ENCODE peak calls at places on chromosomes 11 and 22, in five cellular contexts. H, A, I, B and U are unnamed samples.

GRCh38 chr11:65381721-65382035 is 768 bp downstream of the SLC25A45 start:
- DNase-seq in H (peak), A (no peak), I (no peak), B (no peak), U (no peak)

GRCh38 chr11:111336582-111337256 is 38.4 kb downstream of the POU2AF3 start:
- DNase-seq in H (no peak), A (no peak), I (no peak), B (no peak), U (no peak)

GRCh38 chr11:65301491-65302329 is 13.0 kb upstream of the CDC42EP2 start:
- DNase-seq in H (peak), A (no peak), I (no peak), B (no peak), U (no peak)

GRCh38 chr11:120977470-120977869 is 46.4 kb upstream of the TBCEL start:
- DNase-seq in H (no peak), A (no peak), I (no peak), B (no peak), U (no peak)

GRCh38 chr11:119863811-119864601 is 135.0 kb upstream of the NECTIN1 start:
- DNase-seq in H (no peak), A (no peak), I (no peak), B (no peak), U (no peak)

GRCh38 chr11:35792148-35792845 is 129.7 kb downstream of the TRIM44 start:
- DNase-seq in H (no peak), A (no peak), I (no peak), B (no peak), U (no peak)

GRCh38 chr22:24482586-24482985 is 12.5 kb upstream of the UPB1 start:
- DNase-seq in H (no peak), A (no peak), I (no peak), B (no peak), U (no peak)

GRCh38 chr22:23369054-23369685 is 188.9 kb downstream of the BCR start:
- DNase-seq in H (no peak), A (peak), I (no peak), B (no peak), U (no peak)

GRCh38 chr11:86360775-86361395 is 13.8 kb upstream of the CCDC81 start:
- DNase-seq in H (no peak), A (no peak), I (no peak), B (peak), U (no peak)

GRCh38 chr11:111633756-111634362 is 31.6 kb downstream of the SIK2 start:
- DNase-seq in H (no peak), A (no peak), I (no peak), B (no peak), U (no peak)

GRCh38 chr11:96227244-96227643 is 115.8 kb downstream of the MAML2 start:
- DNase-seq in H (no peak), A (no peak), I (no peak), B (no peak), U (no peak)

GRCh38 chr11:1546536-1547466 is 25.3 kb downstream of the DUSP8 start:
- DNase-seq in H (no peak), A (no peak), I (peak), B (no peak), U (no peak)

GRCh38 chr22:35630891-35631290 is 13.8 kb upstream of the MB start:
- DNase-seq in H (no peak), A (no peak), I (no peak), B (no peak), U (no peak)

GRCh38 chr22:50502628-50503474 is 4.7 kb downstream of the LMF2 start:
- DNase-seq in H (no peak), A (no peak), I (no peak), B (no peak), U (no peak)

GRCh38 chr11:3971756-3972404 is 116.4 kb downstream of the STIM1 start:
- DNase-seq in H (no peak), A (no peak), I (no peak), B (no peak), U (no peak)

GRCh38 chr11:69962152-69962551 is 116.0 kb upstream of the ANO1 start:
- DNase-seq in H (no peak), A (no peak), I (no peak), B (no peak), U (no peak)

GRCh38 chr11:1746516-1746931 is 3.9 kb downstream of the IFITM10 start:
- DNase-seq in H (peak), A (no peak), I (no peak), B (no peak), U (peak)

GRCh38 chr11:20327377-20327776 is 36.1 kb upstream of the HTATIP2 start:
- DNase-seq in H (no peak), A (no peak), I (no peak), B (no peak), U (no peak)

GRCh38 chr11:46330154-46330886 is 16.9 kb upstream of the DGKZ start:
- DNase-seq in H (no peak), A (no peak), I (no peak), B (no peak), U (no peak)

GRCh38 chr11:1503708-1504104 is 17.1 kb upstream of the MOB2 start:
- DNase-seq in H (peak), A (no peak), I (peak), B (no peak), U (no peak)

GRCh38 chr22:23219787-23220484 is 39.6 kb downstream of the BCR start:
- DNase-seq in H (no peak), A (no peak), I (peak), B (no peak), U (no peak)

GRCh38 chr11:125429174-125429707 is 66.8 kb downstream of the FEZ1 start:
- DNase-seq in H (peak), A (no peak), I (peak), B (no peak), U (no peak)

GRCh38 chr11:4190519-4190918 is 95.9 kb downstream of the RRM1 start:
- DNase-seq in H (no peak), A (no peak), I (no peak), B (no peak), U (no peak)

GRCh38 chr22:44816141-44816540 is 63.8 kb downstream of the ARHGAP8 start:
- DNase-seq in H (peak), A (no peak), I (no peak), B (no peak), U (no peak)

GRCh38 chr11:103281301-103281700 is 172.1 kb downstream of the DYNC2H1 start:
- DNase-seq in H (no peak), A (no peak), I (no peak), B (no peak), U (no peak)

GRCh38 chr11:32231909-32232493 is 141.1 kb downstream of the RCN1 start:
- DNase-seq in H (no peak), A (no peak), I (no peak), B (no peak), U (no peak)

GRCh38 chr11:36253238-36253637 is 36.0 kb downstream of the COMMD9 start:
- DNase-seq in H (no peak), A (no peak), I (no peak), B (no peak), U (no peak)

GRCh38 chr11:69053546-69054396 is 5.0 kb downstream of the TPCN2 start:
- DNase-seq in H (peak), A (no peak), I (peak), B (no peak), U (no peak)

GRCh38 chr11:42972741-42973140 is 339.1 kb upstream of the API5 start:
- DNase-seq in H (no peak), A (no peak), I (no peak), B (no peak), U (no peak)

GRCh38 chr22:32018056-32018455 is 25.0 kb upstream of the SLC5A1 start:
- DNase-seq in H (no peak), A (no peak), I (no peak), B (no peak), U (no peak)

GRCh38 chr11:134819026-134819425 is 407.0 kb upstream of the B3GAT1 start:
- DNase-seq in H (no peak), A (no peak), I (no peak), B (no peak), U (no peak)

GRCh38 chr11:83219095-83219494 is 25.6 kb downstream of the ANKRD42 start:
- DNase-seq in H (no peak), A (no peak), I (no peak), B (no peak), U (no peak)

GRCh38 chr22:38729946-38730345 is 24.2 kb downstream of the GTPBP1 start:
- DNase-seq in H (no peak), A (no peak), I (no peak), B (no peak), U (no peak)

GRCh38 chr22:37560682-37561208 is 465 bp downstream of the CDC42EP1 start:
- DNase-seq in H (peak), A (no peak), I (peak), B (no peak), U (peak)

GRCh38 chr11:32023370-32023964 is 67.4 kb upstream of the RCN1 start:
- DNase-seq in H (no peak), A (no peak), I (no peak), B (no peak), U (no peak)

GRCh38 chr11:68827733-68828132 is 14.0 kb downstream of the CPT1A start:
- DNase-seq in H (no peak), A (no peak), I (no peak), B (no peak), U (no peak)

GRCh38 chr11:60343094-60343704 is 16.1 kb downstream of the MS4A6E start:
- DNase-seq in H (no peak), A (no peak), I (no peak), B (no peak), U (no peak)
- TF ChIP-seq CTCF in H (peak), A (peak), I (peak), B (peak), U (no peak)

GRCh38 chr11:61279934-61280656 is 15.0 kb downstream of the VWCE start:
- DNase-seq in H (no peak), A (no peak), I (peak), B (no peak), U (no peak)
- TF ChIP-seq CTCF in H (no peak), A (no peak), I (no peak), B (no peak), U (no peak)

GRCh38 chr22:29202231-29203192 is 3.2 kb upstream of the EMID1 start:
- DNase-seq in H (peak), A (no peak), I (peak), B (no peak), U (no peak)
- TF ChIP-seq CTCF in H (peak), A (peak), I (peak), B (peak), U (no peak)

GRCh38 chr11:60821827-60822599 is 19.9 kb upstream of the CCDC86 start:
- DNase-seq in H (no peak), A (no peak), I (no peak), B (no peak), U (no peak)

GRCh38 chr11:60816590-60817157 is 25.2 kb upstream of the CCDC86 start:
- DNase-seq in H (no peak), A (no peak), I (no peak), B (no peak), U (no peak)

GRCh38 chr11:60813324-60813723 is 28.2 kb downstream of the MS4A10 start:
- DNase-seq in H (no peak), A (no peak), I (no peak), B (no peak), U (no peak)

DNA sequence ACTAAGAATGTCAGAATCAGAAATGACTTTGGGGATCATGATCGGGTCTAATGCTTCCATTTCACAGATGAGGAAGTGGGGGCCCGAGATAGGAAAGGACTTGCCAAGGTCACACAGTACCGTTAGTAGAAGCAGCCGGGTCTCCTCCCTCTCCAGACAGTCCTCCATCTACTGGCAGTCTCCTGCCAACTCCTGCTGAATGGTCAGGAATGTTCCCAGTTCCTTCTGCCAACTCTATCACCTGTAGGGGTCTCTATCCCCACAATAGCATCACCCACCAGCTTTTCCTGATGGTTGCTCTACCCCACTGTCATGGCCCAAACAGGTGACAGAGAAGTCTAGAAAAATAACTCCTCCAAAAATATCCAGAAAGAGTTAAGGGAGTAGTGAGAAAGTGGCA is 23.9 kb upstream of the CCDC86 start:
- DNase-seq in H (no peak), A (no peak), I (no peak), B (no peak), U (no peak)
- TF ChIP-seq CTCF in H (no peak), A (no peak), I (no peak), B (no peak), U (no peak)

GRCh38 chr11:44625759-44626523 is 60.5 kb downstream of the CD82 start:
- DNase-seq in H (no peak), A (peak), I (no peak), B (no peak), U (peak)

GRCh38 chr11:44626645-44627044 is 61.2 kb downstream of the CD82 start:
- DNase-seq in H (no peak), A (no peak), I (no peak), B (no peak), U (no peak)

GRCh38 chr11:44628730-44629361 is 63.4 kb downstream of the CD82 start:
- DNase-seq in H (no peak), A (peak), I (no peak), B (no peak), U (peak)

GRCh38 chr11:44629732-44630345 is 64.4 kb downstream of the CD82 start:
- DNase-seq in H (no peak), A (peak), I (no peak), B (no peak), U (no peak)

GRCh38 chr11:44627911-44628729 is 62.7 kb downstream of the CD82 start:
- DNase-seq in H (peak), A (peak), I (peak), B (no peak), U (peak)
- TF ChIP-seq CTCF in H (no peak), A (no peak), I (no peak), B (no peak), U (no peak)

DNA sequence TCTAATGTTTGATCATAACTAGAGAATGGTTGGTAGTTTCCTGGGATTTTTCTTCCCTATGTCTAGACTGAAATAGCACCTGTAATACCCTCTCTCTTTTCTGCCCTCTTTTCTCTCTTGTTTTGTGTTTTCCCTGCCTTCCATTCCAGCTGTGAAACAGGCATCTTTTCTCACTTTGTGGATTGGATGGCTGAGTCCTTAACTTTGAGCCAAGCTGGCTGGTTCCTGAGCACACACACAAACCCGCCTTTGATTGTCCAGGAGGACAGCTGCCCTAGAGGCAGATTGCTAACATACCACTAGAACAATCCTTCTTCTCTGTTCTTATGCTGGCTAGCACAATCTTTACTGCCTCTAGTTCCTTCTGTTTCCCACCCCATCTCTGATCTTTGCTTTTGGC is 17.7 kb downstream of the CTNND1 start:
- DNase-seq in H (no peak), A (no peak), I (no peak), B (no peak), U (no peak)
- TF ChIP-seq CTCF in H (peak), A (peak), I (no peak), B (peak), U (no peak)

DNA sequence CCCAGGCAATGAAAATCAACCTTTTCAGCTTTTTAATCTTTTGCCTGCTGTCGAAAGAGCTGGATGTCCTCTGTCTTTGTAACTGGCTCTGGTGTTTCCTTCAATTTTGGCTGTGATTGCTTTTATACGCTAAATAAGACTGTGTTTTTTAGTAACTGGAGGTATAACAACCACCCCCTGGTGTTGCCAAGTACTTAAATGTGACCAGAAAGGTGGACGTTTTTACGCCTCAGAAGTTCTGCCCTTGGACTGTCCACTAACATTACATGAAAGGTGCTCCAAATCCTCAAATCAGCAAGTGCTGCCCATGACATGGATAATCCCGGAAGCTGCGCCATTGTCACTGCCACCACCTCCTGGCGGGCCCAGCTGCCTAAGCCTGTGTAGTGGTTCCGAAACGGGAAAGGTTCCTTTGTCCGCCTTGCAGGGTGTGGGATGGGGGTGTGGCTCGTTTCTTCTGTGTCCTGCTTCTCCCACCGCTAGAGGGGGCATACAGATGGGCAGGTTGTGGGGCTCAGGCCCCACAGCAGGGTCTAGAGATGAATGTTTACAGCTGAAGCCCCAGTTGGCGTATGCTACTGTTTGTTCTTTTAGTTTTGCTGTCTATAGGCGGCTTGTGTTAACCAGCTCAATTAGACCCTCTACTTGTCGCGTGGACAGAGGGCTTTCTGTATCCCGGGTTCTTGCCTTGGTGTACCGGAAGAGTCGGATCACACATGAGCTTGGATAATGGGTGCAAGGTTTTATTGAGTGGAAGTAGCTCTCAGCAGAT is 82.2 kb upstream of the SEPTIN5 start:
- DNase-seq in H (no peak), A (no peak), I (no peak), B (peak), U (peak)
- TF ChIP-seq CTCF in H (peak), A (peak), I (no peak), B (peak), U (no peak)

DNA sequence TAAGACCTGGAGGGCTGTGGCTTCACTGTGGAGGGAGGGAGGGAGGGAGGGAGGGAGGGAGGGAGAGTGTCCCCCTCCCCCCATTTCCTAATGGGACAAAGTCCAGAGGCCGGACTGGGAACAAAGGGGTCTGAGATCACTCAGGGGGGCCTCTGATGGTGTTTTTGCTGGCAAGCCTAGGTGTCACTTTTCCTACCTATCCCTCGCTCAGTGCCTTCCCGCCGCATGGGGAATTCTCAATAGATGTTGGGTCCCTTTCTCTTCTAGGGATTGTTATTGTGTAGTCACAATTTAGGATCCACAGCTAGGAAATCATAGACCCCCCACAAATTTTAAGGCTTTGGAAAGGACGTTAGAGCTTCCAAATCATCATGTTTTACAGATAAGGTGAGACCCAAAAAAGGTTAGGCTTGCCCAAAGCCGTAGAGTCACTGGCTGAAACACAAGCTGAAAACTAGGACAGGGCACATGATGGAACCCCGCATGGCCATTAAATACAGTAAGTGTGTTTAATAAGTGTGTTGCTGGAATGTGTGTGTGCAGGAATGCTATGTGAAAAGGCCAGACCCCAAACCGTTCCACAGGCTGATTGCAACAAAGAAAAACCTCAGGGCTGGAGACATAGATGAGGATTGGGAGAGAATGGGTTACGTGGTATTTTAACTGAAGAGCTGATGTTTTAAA is 4.8 kb upstream of the FTH1 start:
- DNase-seq in H (no peak), A (no peak), I (no peak), B (no peak), U (no peak)
- TF ChIP-seq CTCF in H (no peak), A (no peak), I (no peak), B (no peak), U (no peak)